ENCODE peak calls at places on chromosomes 2 and 18, in six cellular contexts. S is Ammon's horn; T is NCI-H524; H is epithelial cell of esophagus; W is B cell; P is stimulated activated CD4-positive, alpha-beta T cell treated with anti-CD3 and anti-CD28 coated beads, Interleukin-15, amount 100 ng/mL, for 1 hour. U is an unnamed sample.

GRCh38 chr18:52288403-52289004 is 51.5 kb upstream of the DCC start:
- DNase-seq in S (no peak), T (peak), H (peak), W (no peak), P (no peak), U (peak)

GRCh38 chr2:38274286-38275276 is 102.5 kb downstream of the ATL2 start:
- DNase-seq in S (peak), T (peak), H (peak), W (peak), P (no peak), U (peak)

GRCh38 chr2:176582990-176583481 is 313.8 kb downstream of the MTX2 start:
- DNase-seq in S (no peak), T (no peak), H (peak), W (no peak), P (no peak), U (no peak)

GRCh38 chr2:228446732-228447131 is 265.2 kb upstream of the SPHKAP start:
- DNase-seq in S (peak), T (no peak), H (no peak), W (no peak), P (no peak), U (no peak)

GRCh38 chr2:138867341-138867740 is 87.2 kb upstream of the NXPH2 start:
- DNase-seq in S (no peak), T (no peak), H (no peak), W (no peak), P (no peak), U (no peak)

GRCh38 chr2:3192920-3193319 is 184.7 kb downstream of the EIPR1 start:
- DNase-seq in S (no peak), T (no peak), H (no peak), W (no peak), P (no peak), U (no peak)

GRCh38 chr2:39954346-39954745 is 175.3 kb upstream of the THUMPD2 start:
- DNase-seq in S (no peak), T (no peak), H (no peak), W (no peak), P (no peak), U (no peak)

GRCh38 chr18:27558388-27559158 is 373.5 kb upstream of the CHST9 start:
- DNase-seq in S (no peak), T (no peak), H (no peak), W (no peak), P (no peak), U (no peak)

GRCh38 chr18:57576316-57576715 is 10.2 kb downstream of the FECH start:
- DNase-seq in S (no peak), T (no peak), H (peak), W (no peak), P (no peak), U (no peak)

GRCh38 chr2:16626497-16626896 is 39.1 kb downstream of the CYRIA start:
- DNase-seq in S (no peak), T (no peak), H (peak), W (no peak), P (no peak), U (no peak)

GRCh38 chr2:227623225-227623624 is 5.9 kb downstream of the SCYGR4 start:
- DNase-seq in S (no peak), T (no peak), H (peak), W (no peak), P (no peak), U (no peak)

GRCh38 chr18:34929336-34929780 is 111.9 kb upstream of the MAPRE2 start:
- DNase-seq in S (no peak), T (no peak), H (peak), W (no peak), P (no peak), U (no peak)

GRCh38 chr2:66539452-66539851 is 104.5 kb downstream of the MEIS1 start:
- DNase-seq in S (no peak), T (no peak), H (peak), W (no peak), P (no peak), U (no peak)

GRCh38 chr18:8771930-8772329 is 66.6 kb downstream of the MTCL1 start:
- DNase-seq in S (no peak), T (peak), H (peak), W (no peak), P (no peak), U (no peak)

GRCh38 chr2:85994897-85995647 is 106.3 kb upstream of the ST3GAL5 start:
- DNase-seq in S (no peak), T (no peak), H (no peak), W (no peak), P (no peak), U (no peak)

GRCh38 chr2:38174646-38175096 is 98.7 kb upstream of the CYP1B1 start:
- DNase-seq in S (no peak), T (no peak), H (peak), W (no peak), P (no peak), U (no peak)

GRCh38 chr2:216692636-216693413 is 2.5 kb downstream of the IGFBP5 start:
- DNase-seq in S (peak), T (peak), H (peak), W (no peak), P (no peak), U (peak)

GRCh38 chr2:84874381-84875212 is 6.3 kb downstream of the TRABD2A start:
- DNase-seq in S (no peak), T (no peak), H (no peak), W (no peak), P (no peak), U (no peak)

GRCh38 chr18:70600225-70600925 is 311.5 kb downstream of the SOCS6 start:
- DNase-seq in S (no peak), T (no peak), H (no peak), W (no peak), P (no peak), U (no peak)

GRCh38 chr2:109356251-109357035 is 227.4 kb downstream of the SH3RF3 start:
- DNase-seq in S (no peak), T (peak), H (peak), W (no peak), P (no peak), U (no peak)

GRCh38 chr18:36592282-36592681 is 236.5 kb downstream of the TPGS2 start:
- DNase-seq in S (no peak), T (no peak), H (peak), W (no peak), P (no peak), U (no peak)

GRCh38 chr18:45521151-45521550 is 94.1 kb upstream of the SLC14A2 start:
- DNase-seq in S (no peak), T (no peak), H (no peak), W (no peak), P (no peak), U (no peak)

GRCh38 chr2:170651603-170652002 is 63.5 kb upstream of the SP5 start:
- DNase-seq in S (no peak), T (no peak), H (no peak), W (no peak), P (peak), U (no peak)

GRCh38 chr2:186590538-186591441 is 934 bp downstream of the ITGAV start:
- DNase-seq in S (peak), T (peak), H (peak), W (peak), P (no peak), U (peak)